ENCODE peak calls at places on chromosome 3, in nine cellular contexts. R is breast epithelium, U is H1, O is sigmoid colon, P is Peyer's patch, L is thyroid gland, A is IMR-90, D is A549, B is ovary. F is an unnamed sample.
A peak's percentile ranks its signal among the peaks of the same experiment; 100 is the strongest.

GRCh38 chr3:99866167-99866810 is 48.6 kb downstream of the CMSS1 start:
- DNase-seq in R (no peak), U (no peak), O (no peak), P (no peak), L (no peak), A (peak; percentile 69), D (no peak), B (no peak), F (no peak)

GRCh38 chr3:122890077-122890484 is 95.2 kb downstream of the SLC49A4 start:
- DNase-seq in R (peak; percentile 67), U (peak; percentile 43), O (peak; percentile 81), P (no peak), L (peak; percentile 39), A (peak; percentile 42), D (no peak), B (no peak), F (no peak)

GRCh38 chr3:61927332-61927731 is 366.0 kb downstream of the PTPRG start:
- DNase-seq in R (peak; percentile 77), U (no peak), O (peak; percentile 93), P (no peak), L (peak; percentile 69), A (peak; percentile 77), D (no peak), B (peak; percentile 77), F (no peak)

GRCh38 chr3:66372681-66373350 is 128.0 kb downstream of the LRIG1 start:
- DNase-seq in R (no peak), U (peak; percentile 51), O (no peak), P (peak; percentile 61), L (peak; percentile 14), A (peak; percentile 20), D (no peak), B (no peak), F (no peak)

GRCh38 chr3:128217702-128218475 is 64.6 kb downstream of the EEFSEC start:
- DNase-seq in R (no peak), U (no peak), O (no peak), P (no peak), L (no peak), A (peak; percentile 79), D (no peak), B (no peak), F (no peak)

GRCh38 chr3:44955917-44956316 is 20.1 kb downstream of the ZDHHC3 start:
- DNase-seq in R (no peak), U (no peak), O (no peak), P (no peak), L (no peak), A (no peak), D (no peak), B (no peak), F (no peak)

GRCh38 chr3:131526801-131527347 is 24.1 kb upstream of the MRPL3 start:
- DNase-seq in R (no peak), U (no peak), O (no peak), P (no peak), L (peak; percentile 57), A (peak; percentile 19), D (peak; percentile 38), B (peak; percentile 64), F (peak; percentile 26)

GRCh38 chr3:86239956-86240355 is 751.0 kb downstream of the VGLL3 start:
- DNase-seq in R (no peak), U (no peak), O (no peak), P (no peak), L (no peak), A (no peak), D (no peak), B (no peak), F (no peak)

GRCh38 chr3:37892917-37893595 is 31.4 kb downstream of the CTDSPL start:
- DNase-seq in R (no peak), U (no peak), O (peak; percentile 87), P (peak; percentile 67), L (peak; percentile 59), A (peak; percentile 18), D (no peak), B (no peak), F (no peak)

GRCh38 chr3:175737646-175738572 is 878.8 kb downstream of the NAALADL2 start:
- DNase-seq in R (no peak), U (no peak), O (no peak), P (no peak), L (no peak), A (peak; percentile 37), D (no peak), B (no peak), F (no peak)

GRCh38 chr3:190225186-190225692 is 97.0 kb downstream of the CLDN1 start:
- DNase-seq in R (no peak), U (no peak), O (no peak), P (no peak), L (peak; percentile 17), A (peak; percentile 42), D (no peak), B (no peak), F (no peak)

GRCh38 chr3:12884104-12884742 is 42.9 kb upstream of the RPL32 start:
- DNase-seq in R (peak; percentile 48), U (no peak), O (peak; percentile 90), P (no peak), L (peak; percentile 46), A (peak; percentile 15), D (no peak), B (peak; percentile 54), F (no peak)

GRCh38 chr3:183529717-183530116 is 25.8 kb downstream of the KLHL6 start:
- DNase-seq in R (no peak), U (no peak), O (no peak), P (peak; percentile 49), L (no peak), A (no peak), D (no peak), B (no peak), F (no peak)
- H3K27ac ChIP-seq in R (no peak overlapping the region), U (no peak overlapping the region), O (no peak overlapping the region), P (no peak overlapping the region), L (no peak overlapping the region), A (no peak overlapping the region), D (no peak overlapping the region), B (no peak overlapping the region), F (peak overlapping the region; percentile 21)

DNA sequence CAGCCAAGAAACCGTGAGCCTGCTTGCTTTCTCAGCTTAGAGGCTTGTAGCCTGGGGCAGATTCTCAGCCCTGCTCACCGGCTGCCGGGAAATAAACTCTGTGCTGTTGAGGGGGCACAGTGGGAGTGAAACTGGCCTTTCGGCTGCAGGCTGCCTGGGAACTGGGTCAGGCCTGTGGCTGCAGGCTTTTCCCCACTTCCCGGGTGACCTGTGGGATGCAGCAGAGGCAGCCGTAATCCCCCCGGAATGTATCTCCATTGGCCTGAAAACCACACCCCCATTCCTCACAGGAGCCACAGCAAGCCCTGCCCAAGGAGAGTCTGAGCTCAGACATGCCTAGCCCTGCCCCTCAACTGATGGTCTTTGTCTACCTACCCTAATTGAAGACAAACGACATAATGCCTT is 110.9 kb downstream of the STXBP5L start:
- DNase-seq in R (no peak), U (no peak), O (no peak), P (no peak), L (no peak), A (no peak), D (no peak), B (no peak), F (no peak)
- TF ChIP-seq CTCF in R (no peak), U (no peak), O (no peak), P (no peak), L (no peak), A (no peak), D (no peak), B (no peak), F (no peak)

GRCh38 chr3:197737749-197738462 is 1.2 kb upstream of the RUBCN start:
- DNase-seq in R (no peak), U (no peak), O (no peak), P (no peak), L (no peak), A (no peak), D (no peak), B (no peak), F (no peak)

GRCh38 chr3:197734667-197735318 is 1.9 kb downstream of the RUBCN start:
- DNase-seq in R (no peak), U (no peak), O (no peak), P (no peak), L (no peak), A (no peak), D (no peak), B (no peak), F (no peak)

GRCh38 chr3:197736010-197736490 is 654 bp downstream of the RUBCN start:
- DNase-seq in R (no peak), U (no peak), O (no peak), P (peak; percentile 70), L (peak; percentile 4), A (no peak), D (peak; percentile 31), B (no peak), F (peak; percentile 35)

GRCh38 chr3:197737319-197737649 is 580 bp upstream of the RUBCN start:
- DNase-seq in R (no peak), U (no peak), O (no peak), P (no peak), L (no peak), A (no peak), D (no peak), B (no peak), F (no peak)

GRCh38 chr3:197736491-197737318 is at the start of gene RUBCN:
- DNase-seq in R (peak; percentile 94), U (peak; percentile 88), O (peak; percentile 97), P (peak; percentile 97), L (peak; percentile 97), A (peak; percentile 92), D (peak; percentile 79), B (peak; percentile 92), F (peak; percentile 96)
- TF ChIP-seq POLR2A in R (peak; percentile 13), U (peak; percentile 67), O (peak; percentile 57), P (peak; percentile 76), L (no peak), A (peak; percentile 60), D (peak; percentile 30), B (peak; percentile 66), F (no peak)

GRCh38 chr3:52384009-52384761 is 60.7 kb downstream of the SEMA3G start:
- DNase-seq in R (no peak), U (no peak), O (no peak), P (no peak), L (no peak), A (no peak), D (no peak), B (no peak), F (no peak)

GRCh38 chr3:52387481-52387880 is 57.4 kb downstream of the SEMA3G start:
- DNase-seq in R (no peak), U (no peak), O (no peak), P (no peak), L (no peak), A (no peak), D (no peak), B (no peak), F (no peak)

GRCh38 chr3:52388348-52388821 is 56.5 kb downstream of the SEMA3G start:
- DNase-seq in R (no peak), U (peak; percentile 38), O (no peak), P (no peak), L (no peak), A (no peak), D (no peak), B (no peak), F (no peak)

GRCh38 chr3:52383446-52383845 is 61.5 kb downstream of the SEMA3G start:
- DNase-seq in R (no peak), U (no peak), O (no peak), P (no peak), L (no peak), A (no peak), D (no peak), B (no peak), F (no peak)

DNA sequence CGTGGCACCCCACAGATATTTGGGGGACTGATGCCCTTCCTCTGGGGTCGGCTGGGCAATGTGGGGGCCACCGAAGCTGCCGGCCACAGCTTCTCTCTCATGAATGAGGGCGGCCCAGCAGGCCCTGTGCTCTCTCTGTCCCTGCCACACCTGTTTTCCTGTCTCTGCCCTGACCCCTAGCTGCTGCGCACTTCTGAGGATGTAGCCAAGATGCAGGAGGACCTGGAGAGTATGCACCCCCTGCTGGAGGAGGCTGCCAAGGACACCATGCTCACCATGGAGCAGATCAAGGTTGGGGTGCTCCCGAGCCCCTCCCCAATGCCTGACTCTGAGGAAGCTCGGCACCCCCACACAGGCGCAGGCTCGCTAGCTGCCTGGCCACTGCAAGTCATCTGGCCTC is 59.7 kb downstream of the SEMA3G start:
- DNase-seq in R (no peak), U (peak; percentile 81), O (no peak), P (no peak), L (peak; percentile 10), A (peak; percentile 41), D (peak; percentile 64), B (no peak), F (no peak)
- H3K27ac ChIP-seq in R (no peak overlapping the region), U (no peak overlapping the region), O (no peak overlapping the region), P (no peak overlapping the region), L (no peak overlapping the region), A (no peak overlapping the region), D (no peak overlapping the region), B (no peak overlapping the region), F (no peak overlapping the region)